ENCODE peak calls at places on chromosome 11, in eight cellular contexts. One of them, this sample, is unnamed.

GRCh38 chr11:8886332-8886731 is 24.7 kb upstream of the AKIP1 start:
- DNase-seq in amygdala: no peak
- DNase-seq in NCI-H460: no peak
- DNase-seq in left lung: no peak
- DNase-seq in stimulated activated CD4-positive, alpha-beta T cell treated with anti-CD3 and anti-CD28 coated beads, Interleukin-1b, Interleukin-23, amount 100 ng/mL, for 1 hour: no peak
- DNase-seq in activated CD8-positive, alpha-beta memory T cell treated with anti-CD3 and anti-CD28 coated beads for 24 hours: no peak
- DNase-seq in CD4-positive, alpha-beta T cell: no peak
- DNase-seq in stimulated activated naive CD8-positive, alpha-beta T cell treated with anti-CD3 and anti-CD28 coated beads, Interleukin-15, amount 100 ng/mL, for 72 hours: no peak
- DNase-seq in this sample: no peak

GRCh38 chr11:132220464-132220863 is 850.0 kb downstream of the NTM start:
- DNase-seq in NCI-H460: no peak
- DNase-seq in activated CD8-positive, alpha-beta memory T cell treated with anti-CD3 and anti-CD28 coated beads for 24 hours: no peak
- DNase-seq in stimulated activated naive CD8-positive, alpha-beta T cell treated with anti-CD3 and anti-CD28 coated beads, Interleukin-15, amount 100 ng/mL, for 72 hours: no peak
- DNase-seq in CD4-positive, alpha-beta T cell: no peak
- DNase-seq in left lung: no peak
- DNase-seq in amygdala: no peak
- DNase-seq in stimulated activated CD4-positive, alpha-beta T cell treated with anti-CD3 and anti-CD28 coated beads, Interleukin-1b, Interleukin-23, amount 100 ng/mL, for 1 hour: no peak
- DNase-seq in this sample: no peak

GRCh38 chr11:14179126-14179820 is 179.7 kb downstream of the RRAS2 start:
- DNase-seq in activated CD8-positive, alpha-beta memory T cell treated with anti-CD3 and anti-CD28 coated beads for 24 hours: no peak
- DNase-seq in stimulated activated naive CD8-positive, alpha-beta T cell treated with anti-CD3 and anti-CD28 coated beads, Interleukin-15, amount 100 ng/mL, for 72 hours: no peak
- DNase-seq in amygdala: no peak
- DNase-seq in left lung: no peak
- DNase-seq in stimulated activated CD4-positive, alpha-beta T cell treated with anti-CD3 and anti-CD28 coated beads, Interleukin-1b, Interleukin-23, amount 100 ng/mL, for 1 hour: no peak
- DNase-seq in CD4-positive, alpha-beta T cell: no peak
- DNase-seq in NCI-H460: peak; percentile 94
- DNase-seq in this sample: no peak

GRCh38 chr11:71459767-71460320 is 6.8 kb downstream of the NADSYN1 start:
- DNase-seq in left lung: no peak
- DNase-seq in activated CD8-positive, alpha-beta memory T cell treated with anti-CD3 and anti-CD28 coated beads for 24 hours: no peak
- DNase-seq in NCI-H460: no peak
- DNase-seq in CD4-positive, alpha-beta T cell: no peak
- DNase-seq in stimulated activated CD4-positive, alpha-beta T cell treated with anti-CD3 and anti-CD28 coated beads, Interleukin-1b, Interleukin-23, amount 100 ng/mL, for 1 hour: no peak
- DNase-seq in stimulated activated naive CD8-positive, alpha-beta T cell treated with anti-CD3 and anti-CD28 coated beads, Interleukin-15, amount 100 ng/mL, for 72 hours: no peak
- DNase-seq in amygdala: no peak
- DNase-seq in this sample: no peak

GRCh38 chr11:116993599-116993998 is 104.6 kb downstream of the SIK3 start:
- DNase-seq in stimulated activated CD4-positive, alpha-beta T cell treated with anti-CD3 and anti-CD28 coated beads, Interleukin-1b, Interleukin-23, amount 100 ng/mL, for 1 hour: no peak
- DNase-seq in CD4-positive, alpha-beta T cell: peak; percentile 30
- DNase-seq in amygdala: no peak
- DNase-seq in stimulated activated naive CD8-positive, alpha-beta T cell treated with anti-CD3 and anti-CD28 coated beads, Interleukin-15, amount 100 ng/mL, for 72 hours: no peak
- DNase-seq in left lung: no peak
- DNase-seq in activated CD8-positive, alpha-beta memory T cell treated with anti-CD3 and anti-CD28 coated beads for 24 hours: no peak
- DNase-seq in NCI-H460: no peak
- DNase-seq in this sample: no peak

GRCh38 chr11:105045897-105046296 is 762 bp upstream of the CARD16 start:
- DNase-seq in stimulated activated CD4-positive, alpha-beta T cell treated with anti-CD3 and anti-CD28 coated beads, Interleukin-1b, Interleukin-23, amount 100 ng/mL, for 1 hour: no peak
- DNase-seq in stimulated activated naive CD8-positive, alpha-beta T cell treated with anti-CD3 and anti-CD28 coated beads, Interleukin-15, amount 100 ng/mL, for 72 hours: no peak
- DNase-seq in amygdala: no peak
- DNase-seq in NCI-H460: no peak
- DNase-seq in activated CD8-positive, alpha-beta memory T cell treated with anti-CD3 and anti-CD28 coated beads for 24 hours: no peak
- DNase-seq in left lung: no peak
- DNase-seq in CD4-positive, alpha-beta T cell: no peak
- DNase-seq in this sample: no peak

GRCh38 chr11:126695293-126695692 is 305.3 kb downstream of the KIRREL3 start:
- DNase-seq in stimulated activated CD4-positive, alpha-beta T cell treated with anti-CD3 and anti-CD28 coated beads, Interleukin-1b, Interleukin-23, amount 100 ng/mL, for 1 hour: no peak
- DNase-seq in NCI-H460: no peak
- DNase-seq in stimulated activated naive CD8-positive, alpha-beta T cell treated with anti-CD3 and anti-CD28 coated beads, Interleukin-15, amount 100 ng/mL, for 72 hours: no peak
- DNase-seq in amygdala: no peak
- DNase-seq in activated CD8-positive, alpha-beta memory T cell treated with anti-CD3 and anti-CD28 coated beads for 24 hours: no peak
- DNase-seq in left lung: no peak
- DNase-seq in CD4-positive, alpha-beta T cell: no peak
- DNase-seq in this sample: no peak

GRCh38 chr11:69499216-69499945 is 17.9 kb downstream of the LINC01488 start:
- DNase-seq in stimulated activated naive CD8-positive, alpha-beta T cell treated with anti-CD3 and anti-CD28 coated beads, Interleukin-15, amount 100 ng/mL, for 72 hours: no peak
- DNase-seq in NCI-H460: no peak
- DNase-seq in stimulated activated CD4-positive, alpha-beta T cell treated with anti-CD3 and anti-CD28 coated beads, Interleukin-1b, Interleukin-23, amount 100 ng/mL, for 1 hour: no peak
- DNase-seq in activated CD8-positive, alpha-beta memory T cell treated with anti-CD3 and anti-CD28 coated beads for 24 hours: no peak
- DNase-seq in left lung: peak; percentile 16
- DNase-seq in amygdala: no peak
- DNase-seq in CD4-positive, alpha-beta T cell: no peak
- DNase-seq in this sample: no peak

GRCh38 chr11:47394322-47395224 is 13.8 kb upstream of the SLC39A13 start:
- DNase-seq in stimulated activated naive CD8-positive, alpha-beta T cell treated with anti-CD3 and anti-CD28 coated beads, Interleukin-15, amount 100 ng/mL, for 72 hours: peak; percentile 58
- DNase-seq in NCI-H460: no peak
- DNase-seq in stimulated activated CD4-positive, alpha-beta T cell treated with anti-CD3 and anti-CD28 coated beads, Interleukin-1b, Interleukin-23, amount 100 ng/mL, for 1 hour: no peak
- DNase-seq in CD4-positive, alpha-beta T cell: peak; percentile 29
- DNase-seq in activated CD8-positive, alpha-beta memory T cell treated with anti-CD3 and anti-CD28 coated beads for 24 hours: peak; percentile 85
- DNase-seq in left lung: peak; percentile 84
- DNase-seq in amygdala: no peak
- DNase-seq in this sample: no peak

GRCh38 chr11:2139118-2139490 is at the start of gene IGF2:
- DNase-seq in stimulated activated naive CD8-positive, alpha-beta T cell treated with anti-CD3 and anti-CD28 coated beads, Interleukin-15, amount 100 ng/mL, for 72 hours: no peak
- DNase-seq in activated CD8-positive, alpha-beta memory T cell treated with anti-CD3 and anti-CD28 coated beads for 24 hours: no peak
- DNase-seq in amygdala: no peak
- DNase-seq in left lung: no peak
- DNase-seq in NCI-H460: no peak
- DNase-seq in stimulated activated CD4-positive, alpha-beta T cell treated with anti-CD3 and anti-CD28 coated beads, Interleukin-1b, Interleukin-23, amount 100 ng/mL, for 1 hour: no peak
- DNase-seq in CD4-positive, alpha-beta T cell: no peak
- DNase-seq in this sample: no peak

GRCh38 chr11:31767066-31767465 is 44.1 kb downstream of the PAX6 start:
- DNase-seq in stimulated activated CD4-positive, alpha-beta T cell treated with anti-CD3 and anti-CD28 coated beads, Interleukin-1b, Interleukin-23, amount 100 ng/mL, for 1 hour: no peak
- DNase-seq in left lung: no peak
- DNase-seq in stimulated activated naive CD8-positive, alpha-beta T cell treated with anti-CD3 and anti-CD28 coated beads, Interleukin-15, amount 100 ng/mL, for 72 hours: no peak
- DNase-seq in CD4-positive, alpha-beta T cell: no peak
- DNase-seq in activated CD8-positive, alpha-beta memory T cell treated with anti-CD3 and anti-CD28 coated beads for 24 hours: no peak
- DNase-seq in NCI-H460: no peak
- DNase-seq in amygdala: no peak
- DNase-seq in this sample: no peak

GRCh38 chr11:12727556-12728070 is 53.4 kb downstream of the TEAD1 start:
- DNase-seq in CD4-positive, alpha-beta T cell: no peak
- DNase-seq in activated CD8-positive, alpha-beta memory T cell treated with anti-CD3 and anti-CD28 coated beads for 24 hours: no peak
- DNase-seq in NCI-H460: no peak
- DNase-seq in left lung: no peak
- DNase-seq in stimulated activated CD4-positive, alpha-beta T cell treated with anti-CD3 and anti-CD28 coated beads, Interleukin-1b, Interleukin-23, amount 100 ng/mL, for 1 hour: no peak
- DNase-seq in amygdala: no peak
- DNase-seq in stimulated activated naive CD8-positive, alpha-beta T cell treated with anti-CD3 and anti-CD28 coated beads, Interleukin-15, amount 100 ng/mL, for 72 hours: no peak
- DNase-seq in this sample: no peak

GRCh38 chr11:17521106-17521900 is 22.9 kb downstream of the USH1C start:
- DNase-seq in CD4-positive, alpha-beta T cell: no peak
- DNase-seq in stimulated activated CD4-positive, alpha-beta T cell treated with anti-CD3 and anti-CD28 coated beads, Interleukin-1b, Interleukin-23, amount 100 ng/mL, for 1 hour: no peak
- DNase-seq in stimulated activated naive CD8-positive, alpha-beta T cell treated with anti-CD3 and anti-CD28 coated beads, Interleukin-15, amount 100 ng/mL, for 72 hours: no peak
- DNase-seq in amygdala: no peak
- DNase-seq in NCI-H460: no peak
- DNase-seq in activated CD8-positive, alpha-beta memory T cell treated with anti-CD3 and anti-CD28 coated beads for 24 hours: no peak
- DNase-seq in left lung: no peak
- DNase-seq in this sample: no peak

GRCh38 chr11:93236741-93237675 is 39.2 kb upstream of the SLC36A4 start:
- DNase-seq in amygdala: peak; percentile 2
- DNase-seq in stimulated activated naive CD8-positive, alpha-beta T cell treated with anti-CD3 and anti-CD28 coated beads, Interleukin-15, amount 100 ng/mL, for 72 hours: no peak
- DNase-seq in left lung: no peak
- DNase-seq in CD4-positive, alpha-beta T cell: no peak
- DNase-seq in activated CD8-positive, alpha-beta memory T cell treated with anti-CD3 and anti-CD28 coated beads for 24 hours: no peak
- DNase-seq in stimulated activated CD4-positive, alpha-beta T cell treated with anti-CD3 and anti-CD28 coated beads, Interleukin-1b, Interleukin-23, amount 100 ng/mL, for 1 hour: no peak
- DNase-seq in NCI-H460: peak; percentile 41
- DNase-seq in this sample: peak; percentile 29

GRCh38 chr11:111730871-111731591 is 35.2 kb downstream of the PPP2R1B start:
- DNase-seq in stimulated activated CD4-positive, alpha-beta T cell treated with anti-CD3 and anti-CD28 coated beads, Interleukin-1b, Interleukin-23, amount 100 ng/mL, for 1 hour: no peak
- DNase-seq in CD4-positive, alpha-beta T cell: no peak
- DNase-seq in amygdala: no peak
- DNase-seq in activated CD8-positive, alpha-beta memory T cell treated with anti-CD3 and anti-CD28 coated beads for 24 hours: no peak
- DNase-seq in stimulated activated naive CD8-positive, alpha-beta T cell treated with anti-CD3 and anti-CD28 coated beads, Interleukin-15, amount 100 ng/mL, for 72 hours: no peak
- DNase-seq in NCI-H460: peak; percentile 44
- DNase-seq in left lung: no peak
- DNase-seq in this sample: no peak

GRCh38 chr11:833849-834311 is 1.1 kb downstream of the CD151 start:
- DNase-seq in activated CD8-positive, alpha-beta memory T cell treated with anti-CD3 and anti-CD28 coated beads for 24 hours: no peak
- DNase-seq in amygdala: no peak
- DNase-seq in NCI-H460: no peak
- DNase-seq in stimulated activated CD4-positive, alpha-beta T cell treated with anti-CD3 and anti-CD28 coated beads, Interleukin-1b, Interleukin-23, amount 100 ng/mL, for 1 hour: no peak
- DNase-seq in CD4-positive, alpha-beta T cell: no peak
- DNase-seq in stimulated activated naive CD8-positive, alpha-beta T cell treated with anti-CD3 and anti-CD28 coated beads, Interleukin-15, amount 100 ng/mL, for 72 hours: no peak
- DNase-seq in left lung: no peak
- DNase-seq in this sample: no peak

GRCh38 chr11:3002871-3003270 is 10.7 kb upstream of the NAP1L4 start:
- DNase-seq in stimulated activated naive CD8-positive, alpha-beta T cell treated with anti-CD3 and anti-CD28 coated beads, Interleukin-15, amount 100 ng/mL, for 72 hours: no peak
- DNase-seq in activated CD8-positive, alpha-beta memory T cell treated with anti-CD3 and anti-CD28 coated beads for 24 hours: no peak
- DNase-seq in amygdala: no peak
- DNase-seq in NCI-H460: no peak
- DNase-seq in stimulated activated CD4-positive, alpha-beta T cell treated with anti-CD3 and anti-CD28 coated beads, Interleukin-1b, Interleukin-23, amount 100 ng/mL, for 1 hour: no peak
- DNase-seq in left lung: no peak
- DNase-seq in CD4-positive, alpha-beta T cell: no peak
- DNase-seq in this sample: no peak

GRCh38 chr11:100785148-100785983 is 98.3 kb downstream of the ARHGAP42 start:
- DNase-seq in left lung: peak; percentile 44
- DNase-seq in stimulated activated CD4-positive, alpha-beta T cell treated with anti-CD3 and anti-CD28 coated beads, Interleukin-1b, Interleukin-23, amount 100 ng/mL, for 1 hour: no peak
- DNase-seq in stimulated activated naive CD8-positive, alpha-beta T cell treated with anti-CD3 and anti-CD28 coated beads, Interleukin-15, amount 100 ng/mL, for 72 hours: no peak
- DNase-seq in NCI-H460: no peak
- DNase-seq in CD4-positive, alpha-beta T cell: no peak
- DNase-seq in amygdala: no peak
- DNase-seq in activated CD8-positive, alpha-beta memory T cell treated with anti-CD3 and anti-CD28 coated beads for 24 hours: no peak
- DNase-seq in this sample: no peak

GRCh38 chr11:13923716-13924650 is 38.5 kb upstream of the SPON1 start:
- DNase-seq in activated CD8-positive, alpha-beta memory T cell treated with anti-CD3 and anti-CD28 coated beads for 24 hours: no peak
- DNase-seq in stimulated activated naive CD8-positive, alpha-beta T cell treated with anti-CD3 and anti-CD28 coated beads, Interleukin-15, amount 100 ng/mL, for 72 hours: no peak
- DNase-seq in stimulated activated CD4-positive, alpha-beta T cell treated with anti-CD3 and anti-CD28 coated beads, Interleukin-1b, Interleukin-23, amount 100 ng/mL, for 1 hour: no peak
- DNase-seq in amygdala: no peak
- DNase-seq in NCI-H460: no peak
- DNase-seq in left lung: no peak
- DNase-seq in CD4-positive, alpha-beta T cell: peak; percentile 11
- DNase-seq in this sample: no peak

GRCh38 chr11:8227156-8228152 is 36.2 kb downstream of the LMO1 start:
- DNase-seq in left lung: no peak
- DNase-seq in amygdala: no peak
- DNase-seq in NCI-H460: no peak
- DNase-seq in CD4-positive, alpha-beta T cell: no peak
- DNase-seq in stimulated activated CD4-positive, alpha-beta T cell treated with anti-CD3 and anti-CD28 coated beads, Interleukin-1b, Interleukin-23, amount 100 ng/mL, for 1 hour: no peak
- DNase-seq in activated CD8-positive, alpha-beta memory T cell treated with anti-CD3 and anti-CD28 coated beads for 24 hours: no peak
- DNase-seq in stimulated activated naive CD8-positive, alpha-beta T cell treated with anti-CD3 and anti-CD28 coated beads, Interleukin-15, amount 100 ng/mL, for 72 hours: no peak
- DNase-seq in this sample: peak; percentile 87

GRCh38 chr11:6746086-6746618 is 25.6 kb downstream of the OR2AG2 start:
- DNase-seq in NCI-H460: no peak
- DNase-seq in amygdala: no peak
- DNase-seq in CD4-positive, alpha-beta T cell: peak; percentile 23
- DNase-seq in stimulated activated CD4-positive, alpha-beta T cell treated with anti-CD3 and anti-CD28 coated beads, Interleukin-1b, Interleukin-23, amount 100 ng/mL, for 1 hour: no peak
- DNase-seq in stimulated activated naive CD8-positive, alpha-beta T cell treated with anti-CD3 and anti-CD28 coated beads, Interleukin-15, amount 100 ng/mL, for 72 hours: peak; percentile 32
- DNase-seq in left lung: no peak
- DNase-seq in activated CD8-positive, alpha-beta memory T cell treated with anti-CD3 and anti-CD28 coated beads for 24 hours: peak; percentile 71
- DNase-seq in this sample: no peak

GRCh38 chr11:68542617-68543016 is 82.1 kb downstream of the PPP6R3 start:
- DNase-seq in stimulated activated naive CD8-positive, alpha-beta T cell treated with anti-CD3 and anti-CD28 coated beads, Interleukin-15, amount 100 ng/mL, for 72 hours: no peak
- DNase-seq in NCI-H460: no peak
- DNase-seq in amygdala: no peak
- DNase-seq in activated CD8-positive, alpha-beta memory T cell treated with anti-CD3 and anti-CD28 coated beads for 24 hours: no peak
- DNase-seq in left lung: no peak
- DNase-seq in stimulated activated CD4-positive, alpha-beta T cell treated with anti-CD3 and anti-CD28 coated beads, Interleukin-1b, Interleukin-23, amount 100 ng/mL, for 1 hour: no peak
- DNase-seq in CD4-positive, alpha-beta T cell: no peak
- DNase-seq in this sample: peak; percentile 18

GRCh38 chr11:47950396-47950795 is 30.0 kb upstream of the PTPRJ start:
- DNase-seq in CD4-positive, alpha-beta T cell: peak; percentile 60
- DNase-seq in amygdala: no peak
- DNase-seq in left lung: no peak
- DNase-seq in stimulated activated naive CD8-positive, alpha-beta T cell treated with anti-CD3 and anti-CD28 coated beads, Interleukin-15, amount 100 ng/mL, for 72 hours: peak; percentile 55
- DNase-seq in activated CD8-positive, alpha-beta memory T cell treated with anti-CD3 and anti-CD28 coated beads for 24 hours: peak; percentile 79
- DNase-seq in NCI-H460: no peak
- DNase-seq in stimulated activated CD4-positive, alpha-beta T cell treated with anti-CD3 and anti-CD28 coated beads, Interleukin-1b, Interleukin-23, amount 100 ng/mL, for 1 hour: peak; percentile 36
- DNase-seq in this sample: no peak

GRCh38 chr11:62882811-62883496 is 2.3 kb downstream of the SLC3A2 start:
- DNase-seq in stimulated activated CD4-positive, alpha-beta T cell treated with anti-CD3 and anti-CD28 coated beads, Interleukin-1b, Interleukin-23, amount 100 ng/mL, for 1 hour: no peak
- DNase-seq in amygdala: no peak
- DNase-seq in CD4-positive, alpha-beta T cell: no peak
- DNase-seq in activated CD8-positive, alpha-beta memory T cell treated with anti-CD3 and anti-CD28 coated beads for 24 hours: no peak
- DNase-seq in stimulated activated naive CD8-positive, alpha-beta T cell treated with anti-CD3 and anti-CD28 coated beads, Interleukin-15, amount 100 ng/mL, for 72 hours: no peak
- DNase-seq in left lung: no peak
- DNase-seq in NCI-H460: no peak
- DNase-seq in this sample: no peak

GRCh38 chr11:65215441-65216076 is 33.8 kb downstream of the CAPN1 start:
- DNase-seq in CD4-positive, alpha-beta T cell: no peak
- DNase-seq in stimulated activated naive CD8-positive, alpha-beta T cell treated with anti-CD3 and anti-CD28 coated beads, Interleukin-15, amount 100 ng/mL, for 72 hours: peak; percentile 33
- DNase-seq in left lung: no peak
- DNase-seq in stimulated activated CD4-positive, alpha-beta T cell treated with anti-CD3 and anti-CD28 coated beads, Interleukin-1b, Interleukin-23, amount 100 ng/mL, for 1 hour: no peak
- DNase-seq in NCI-H460: no peak
- DNase-seq in activated CD8-positive, alpha-beta memory T cell treated with anti-CD3 and anti-CD28 coated beads for 24 hours: peak; percentile 59
- DNase-seq in amygdala: no peak
- DNase-seq in this sample: no peak

GRCh38 chr11:7977251-7977917 is 9.8 kb upstream of the EIF3F start:
- DNase-seq in amygdala: no peak
- DNase-seq in NCI-H460: peak; percentile 58
- DNase-seq in CD4-positive, alpha-beta T cell: no peak
- DNase-seq in activated CD8-positive, alpha-beta memory T cell treated with anti-CD3 and anti-CD28 coated beads for 24 hours: no peak
- DNase-seq in left lung: no peak
- DNase-seq in stimulated activated naive CD8-positive, alpha-beta T cell treated with anti-CD3 and anti-CD28 coated beads, Interleukin-15, amount 100 ng/mL, for 72 hours: no peak
- DNase-seq in stimulated activated CD4-positive, alpha-beta T cell treated with anti-CD3 and anti-CD28 coated beads, Interleukin-1b, Interleukin-23, amount 100 ng/mL, for 1 hour: no peak
- DNase-seq in this sample: no peak

GRCh38 chr11:33724644-33725035 is 11.6 kb downstream of the CD59 start:
- DNase-seq in NCI-H460: no peak
- DNase-seq in amygdala: no peak
- DNase-seq in stimulated activated naive CD8-positive, alpha-beta T cell treated with anti-CD3 and anti-CD28 coated beads, Interleukin-15, amount 100 ng/mL, for 72 hours: no peak
- DNase-seq in left lung: peak; percentile 63
- DNase-seq in stimulated activated CD4-positive, alpha-beta T cell treated with anti-CD3 and anti-CD28 coated beads, Interleukin-1b, Interleukin-23, amount 100 ng/mL, for 1 hour: no peak
- DNase-seq in CD4-positive, alpha-beta T cell: no peak
- DNase-seq in activated CD8-positive, alpha-beta memory T cell treated with anti-CD3 and anti-CD28 coated beads for 24 hours: no peak
- DNase-seq in this sample: no peak